ENCODE peak calls at places on chromosomes 12 and 14, in seven cellular contexts. L, M, N, X, H, I and Z are unnamed samples.

GRCh38 chr14:22821193-22822016 is 6.2 kb upstream of the SLC7A7 start:
- DNase-seq in L (no peak), H (no peak), X (peak), I (no peak), N (peak), M (no peak), Z (no peak)

GRCh38 chr12:124808276-124808675 is 55.4 kb downstream of the SCARB1 start:
- DNase-seq in N (no peak), L (no peak), M (no peak), X (no peak), I (no peak), H (no peak), Z (no peak)

GRCh38 chr14:24734917-24735500 is 101.0 kb upstream of the GZMB start:
- DNase-seq in I (peak), N (peak), L (no peak), X (peak), M (no peak), H (no peak), Z (peak)

GRCh38 chr12:108309674-108310312 is 29.3 kb downstream of the CMKLR1 start:
- DNase-seq in N (no peak), L (no peak), M (no peak), X (no peak), I (no peak), H (no peak), Z (no peak)

GRCh38 chr12:48000878-48001321 is 3.4 kb downstream of the COL2A1 start:
- DNase-seq in L (no peak), N (peak), M (no peak), H (no peak), I (peak), X (peak), Z (peak)

GRCh38 chr12:4280351-4281163 is 7.0 kb downstream of the CCND2 start:
- DNase-seq in X (no peak), H (peak), I (peak), M (no peak), L (no peak), N (no peak), Z (no peak)

GRCh38 chr12:112577473-112578334 is 159.0 kb downstream of the PTPN11 start:
- DNase-seq in H (no peak), X (no peak), L (no peak), M (no peak), I (no peak), N (no peak), Z (no peak)

GRCh38 chr12:127101086-127101485 is 1165.9 kb upstream of the TMEM132C start:
- DNase-seq in H (no peak), I (no peak), M (no peak), N (no peak), L (no peak), X (no peak), Z (no peak)

GRCh38 chr14:28375295-28375694 is 391.3 kb upstream of the FOXG1 start:
- DNase-seq in H (no peak), X (peak), I (peak), M (no peak), L (no peak), N (peak), Z (no peak)

GRCh38 chr14:60643443-60644402 is 5.6 kb downstream of the SIX1 start:
- DNase-seq in N (no peak), I (no peak), H (no peak), X (no peak), M (no peak), L (no peak), Z (peak)

GRCh38 chr12:66296171-66296683 is 6.1 kb upstream of the HELB start:
- DNase-seq in L (no peak), H (no peak), N (no peak), I (no peak), M (no peak), X (no peak), Z (no peak)

GRCh38 chr14:29814153-29815057 is 113.2 kb downstream of the PRKD1 start:
- DNase-seq in I (no peak), H (peak), N (peak), L (no peak), X (no peak), M (no peak), Z (no peak)

GRCh38 chr14:100419856-100420255 is 96.7 kb downstream of the SLC25A47 start:
- DNase-seq in H (no peak), I (peak), L (no peak), M (no peak), N (no peak), X (no peak), Z (no peak)

GRCh38 chr14:70721542-70721941 is 79.8 kb downstream of the TTC9 start:
- DNase-seq in X (no peak), N (no peak), M (no peak), L (no peak), I (no peak), H (no peak), Z (peak)

DNA sequence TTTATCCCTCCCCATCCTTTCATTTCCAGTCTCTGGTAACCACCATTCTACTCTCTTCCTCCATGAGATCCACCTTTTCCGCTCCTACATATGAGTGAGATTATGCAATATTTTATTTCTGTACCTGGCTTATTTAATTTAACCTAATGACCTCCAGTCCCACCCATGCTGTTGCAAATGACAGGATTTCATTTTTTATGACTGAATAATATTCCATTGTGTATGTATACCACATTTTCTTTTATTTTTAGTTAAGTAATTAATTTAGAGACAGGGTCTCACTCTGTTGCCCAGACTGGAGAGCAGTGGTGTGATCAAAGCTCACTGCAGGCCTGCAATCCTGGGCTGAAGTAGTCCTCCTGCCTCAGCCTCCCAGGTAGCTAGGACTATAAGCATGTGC is 2.6 kb downstream of the LRRK2 start:
- DNase-seq in M (no peak), L (no peak), H (no peak), X (no peak), N (no peak), I (no peak), Z (no peak)
- H3K4me3 ChIP-seq in M (peak), L (no peak), H (no peak), X (peak), N (no peak), I (no peak), Z (no peak)

GRCh38 chr12:93583993-93584392 is 11.5 kb downstream of the SOCS2 start:
- DNase-seq in I (no peak), X (no peak), H (no peak), M (no peak), N (no peak), L (no peak), Z (no peak)
- H3K4me3 ChIP-seq in I (no peak), X (no peak), H (no peak), M (no peak), N (no peak), L (no peak), Z (no peak)

GRCh38 chr12:122725452-122725851 is 5.2 kb downstream of the HCAR1 start:
- DNase-seq in X (no peak), I (no peak), N (no peak), H (no peak), L (no peak), M (no peak), Z (no peak)
- H3K4me3 ChIP-seq in X (no peak), I (no peak), N (no peak), H (no peak), L (no peak), M (no peak), Z (no peak)

DNA sequence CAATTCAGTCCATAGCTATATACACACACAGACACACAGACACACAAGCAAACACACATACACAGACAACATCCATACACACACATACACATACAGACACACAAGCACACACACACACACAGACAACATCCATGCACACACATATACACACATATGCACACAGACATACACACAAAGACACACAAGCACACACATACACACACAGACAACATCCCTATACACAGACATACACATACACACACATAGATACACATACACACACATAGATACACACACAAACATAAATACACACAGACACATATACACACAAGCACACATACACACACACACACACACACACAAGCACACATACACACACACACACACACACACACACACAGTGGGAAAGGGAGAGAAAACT is 254.8 kb downstream of the VRK1 start:
- DNase-seq in L (no peak), M (no peak), N (no peak), H (no peak), X (no peak), I (no peak), Z (no peak)
- H3K4me3 ChIP-seq in L (no peak), M (no peak), N (no peak), H (no peak), X (no peak), I (no peak), Z (no peak)

GRCh38 chr12:132506328-132506727 is 16.4 kb downstream of the FBRSL1 start:
- DNase-seq in M (no peak), L (no peak), H (no peak), X (no peak), I (no peak), N (no peak), Z (no peak)
- H3K4me3 ChIP-seq in M (peak), L (peak), H (peak), X (no peak), I (peak), N (no peak), Z (no peak)

DNA sequence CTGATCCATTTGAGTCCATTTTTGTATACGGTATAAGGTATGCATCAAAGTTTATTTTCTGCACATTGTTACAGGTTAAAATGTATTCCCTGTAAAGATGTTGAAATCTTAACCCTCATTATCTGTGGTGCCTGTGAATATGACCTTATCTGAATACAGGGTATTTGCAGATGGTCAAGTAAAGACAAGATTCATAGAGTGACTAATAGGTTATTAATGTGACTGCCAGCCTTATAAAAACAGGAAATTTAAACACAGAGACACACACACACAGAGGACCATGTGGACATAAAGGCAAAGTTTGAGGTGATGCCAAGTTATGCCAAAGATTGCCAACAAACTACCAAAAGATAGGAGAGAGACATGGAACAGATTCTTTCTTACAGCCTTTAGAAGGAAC is 347.2 kb upstream of the DCN start:
- DNase-seq in L (no peak), X (peak), M (no peak), H (no peak), I (no peak), N (peak), Z (no peak)
- H3K4me3 ChIP-seq in L (no peak), X (no peak), M (no peak), H (no peak), I (no peak), N (no peak), Z (no peak)

GRCh38 chr12:119444462-119445044 is 110.0 kb downstream of the CCDC60 start:
- DNase-seq in N (peak), H (peak), L (no peak), I (peak), M (peak), X (peak), Z (no peak)
- H3K4me3 ChIP-seq in N (no peak), H (no peak), L (no peak), I (peak), M (no peak), X (no peak), Z (no peak)

GRCh38 chr12:106581543-106582263 is 1.1 kb upstream of the RFX4 start:
- DNase-seq in H (no peak), M (peak), N (no peak), L (no peak), X (no peak), I (no peak), Z (no peak)
- H3K4me3 ChIP-seq in H (peak), M (peak), N (no peak), L (no peak), X (peak), I (no peak), Z (no peak)

DNA sequence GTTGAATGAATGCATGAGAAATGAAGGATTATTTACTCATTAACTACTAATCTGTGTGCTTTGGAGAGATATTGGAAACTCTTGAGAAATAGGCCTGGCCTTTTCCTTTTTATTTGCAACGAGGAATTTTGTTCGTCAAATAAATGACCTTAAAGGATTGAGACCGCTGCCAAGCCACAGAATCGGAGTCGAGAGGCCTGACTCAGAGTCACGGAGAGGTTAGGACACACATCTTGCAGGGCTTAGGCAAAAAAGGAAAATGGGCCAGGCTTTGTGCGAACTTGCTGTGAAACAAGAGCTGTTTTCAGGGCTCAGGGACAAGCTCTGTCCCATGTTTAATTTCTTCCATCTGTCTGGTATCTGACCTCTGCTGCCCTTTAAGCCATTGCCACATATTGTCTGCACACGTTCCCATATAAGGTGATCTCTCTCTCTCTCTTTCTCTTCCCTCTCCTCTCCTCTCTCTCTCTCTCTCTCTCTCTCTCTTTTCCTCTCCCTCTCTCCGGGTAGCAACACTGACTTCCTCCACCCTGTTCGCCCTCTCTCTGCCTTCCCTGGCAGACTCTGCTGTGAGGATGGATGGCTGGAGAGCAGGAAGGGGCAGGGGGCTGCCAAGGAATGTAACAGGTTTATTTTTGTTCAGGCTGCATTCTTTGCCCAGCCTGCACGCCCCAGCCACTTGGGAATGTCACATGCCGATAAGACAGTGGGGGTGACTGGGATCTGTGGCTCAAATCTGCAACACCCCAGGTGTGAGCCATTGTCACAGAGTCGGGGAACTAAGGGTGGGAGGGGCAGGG is 14.9 kb upstream of the IFT81 start:
- DNase-seq in L (peak), I (no peak), M (peak), H (peak), X (peak), N (peak), Z (peak)
- H3K4me3 ChIP-seq in L (no peak), I (no peak), M (peak), H (peak), X (peak), N (no peak), Z (peak)

DNA sequence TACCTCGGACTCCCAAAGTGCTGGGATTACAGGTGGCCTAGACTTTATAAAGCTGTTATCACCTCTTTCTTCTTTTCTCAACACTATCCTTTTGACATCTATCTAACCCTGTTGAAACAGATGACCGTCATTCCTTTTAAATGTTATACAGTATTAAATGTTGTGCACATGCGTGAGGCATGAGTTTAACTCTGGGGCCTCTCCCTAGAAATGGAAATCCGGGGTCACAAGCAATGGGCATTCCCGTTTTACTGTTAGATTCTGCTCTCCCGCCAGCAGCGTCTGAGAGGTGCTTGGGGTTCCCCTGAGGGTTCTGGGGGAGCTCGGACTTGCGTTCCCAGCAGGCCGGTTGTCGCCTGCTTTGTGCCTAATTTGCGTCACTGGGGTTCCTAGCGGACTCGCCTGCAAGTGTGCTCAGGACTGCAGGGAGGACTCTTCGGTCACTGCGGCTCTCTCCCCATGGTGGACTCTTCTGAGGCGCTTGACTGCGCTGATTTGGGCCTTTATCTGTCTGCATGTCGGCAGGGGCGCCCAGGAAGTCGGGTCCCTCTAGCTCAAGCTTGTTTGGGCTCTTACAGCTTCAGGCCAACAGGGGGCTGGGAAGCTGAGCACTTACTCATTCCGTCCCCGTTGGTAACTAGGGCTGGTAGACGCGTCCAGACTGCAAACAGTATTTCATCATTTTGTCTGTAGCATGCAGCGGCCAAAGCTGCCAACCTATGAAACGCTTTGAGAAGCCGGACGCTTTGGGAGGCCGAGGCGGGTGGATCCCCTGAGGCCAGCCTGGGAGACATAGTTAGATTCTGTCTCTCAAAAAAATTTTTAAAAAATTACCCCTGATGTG is 1.2 kb upstream of the RAN start:
- DNase-seq in N (peak), H (peak), L (peak), M (peak), I (peak), X (peak), Z (peak)
- H3K4me3 ChIP-seq in N (peak), H (peak), L (peak), M (peak), I (no peak), X (peak), Z (peak)